ENCODE peak calls at places on chromosomes 16 and 17, in four cellular contexts. One of them, this sample, is unnamed. For H3K4me1, the result is how much of the 10 kb centered on the place peaks cover.

GRCh38 chr17:80777274-80777673 is 214.4 kb upstream of the CHMP6 start:
- DNase-seq in DND-41: no peak
- DNase-seq in psoas muscle: no peak
- DNase-seq in SK-N-SH: no peak
- DNase-seq in this sample: no peak

GRCh38 chr17:10336393-10336792 is 36.4 kb downstream of the MYH13 start:
- DNase-seq in DND-41: no peak
- DNase-seq in psoas muscle: no peak
- DNase-seq in SK-N-SH: no peak
- DNase-seq in this sample: no peak

GRCh38 chr17:17568772-17569195 is 22.7 kb downstream of the PEMT start:
- DNase-seq in DND-41: peak
- DNase-seq in psoas muscle: peak
- DNase-seq in SK-N-SH: peak
- DNase-seq in this sample: peak

GRCh38 chr16:85924675-85925074 is 25.7 kb downstream of the IRF8 start:
- DNase-seq in DND-41: no peak
- DNase-seq in psoas muscle: no peak
- DNase-seq in SK-N-SH: no peak
- DNase-seq in this sample: no peak

GRCh38 chr16:62022688-62023087 is 13.6 kb downstream of the CDH8 start:
- DNase-seq in DND-41: no peak
- DNase-seq in psoas muscle: no peak
- DNase-seq in SK-N-SH: no peak
- DNase-seq in this sample: no peak

GRCh38 chr16:100989-101388 is 23.0 kb downstream of the MPG start:
- DNase-seq in DND-41: no peak
- DNase-seq in psoas muscle: no peak
- DNase-seq in SK-N-SH: no peak
- DNase-seq in this sample: no peak

GRCh38 chr16:11669380-11670146 is 1.3 kb downstream of the SNN start:
- DNase-seq in DND-41: no peak
- DNase-seq in psoas muscle: peak
- DNase-seq in SK-N-SH: no peak
- DNase-seq in this sample: no peak

GRCh38 chr17:73521376-73521775 is 122.9 kb downstream of the SDK2 start:
- DNase-seq in DND-41: no peak
- DNase-seq in psoas muscle: no peak
- DNase-seq in SK-N-SH: no peak
- DNase-seq in this sample: no peak

GRCh38 chr16:82776466-82777146 is 149.8 kb downstream of the CDH13 start:
- DNase-seq in DND-41: no peak
- DNase-seq in psoas muscle: no peak
- DNase-seq in SK-N-SH: no peak
- DNase-seq in this sample: no peak

GRCh38 chr17:80791758-80792284 is 199.8 kb upstream of the CHMP6 start:
- DNase-seq in DND-41: peak
- DNase-seq in psoas muscle: peak
- DNase-seq in SK-N-SH: no peak
- DNase-seq in this sample: peak

GRCh38 chr17:81273698-81274470 is 21.2 kb downstream of the SLC38A10 start:
- DNase-seq in DND-41: no peak
- DNase-seq in psoas muscle: no peak
- DNase-seq in SK-N-SH: no peak
- DNase-seq in this sample: no peak

GRCh38 chr17:32156656-32157055 is 14.4 kb downstream of the RHOT1 start:
- DNase-seq in DND-41: no peak
- DNase-seq in psoas muscle: no peak
- DNase-seq in SK-N-SH: no peak
- DNase-seq in this sample: no peak

GRCh38 chr16:27475561-27475960 is 73.6 kb downstream of the IL21R start:
- DNase-seq in DND-41: no peak
- DNase-seq in psoas muscle: no peak
- DNase-seq in SK-N-SH: no peak
- DNase-seq in this sample: no peak

GRCh38 chr16:2710711-2711231 is 9.3 kb downstream of the PRSS27 start:
- DNase-seq in DND-41: no peak
- DNase-seq in psoas muscle: no peak
- DNase-seq in SK-N-SH: no peak
- DNase-seq in this sample: no peak

GRCh38 chr16:59339871-59340270 is 605.8 kb upstream of the GOT2 start:
- DNase-seq in DND-41: no peak
- DNase-seq in psoas muscle: no peak
- DNase-seq in SK-N-SH: no peak
- DNase-seq in this sample: no peak

GRCh38 chr16:54210437-54211081 is 76.0 kb downstream of the IRX3 start:
- DNase-seq in DND-41: no peak
- DNase-seq in psoas muscle: no peak
- DNase-seq in SK-N-SH: peak
- DNase-seq in this sample: no peak

GRCh38 chr17:21318439-21318838 is 33.9 kb downstream of the MAP2K3 start:
- DNase-seq in DND-41: no peak
- DNase-seq in psoas muscle: peak
- DNase-seq in SK-N-SH: no peak
- DNase-seq in this sample: no peak

GRCh38 chr16:27994686-27995085 is 68.8 kb downstream of the GSG1L start:
- DNase-seq in DND-41: no peak
- DNase-seq in psoas muscle: no peak
- DNase-seq in SK-N-SH: no peak
- DNase-seq in this sample: no peak

GRCh38 chr17:12900474-12900873 is 111.2 kb downstream of the ARHGAP44 start:
- DNase-seq in DND-41: no peak
- DNase-seq in psoas muscle: no peak
- DNase-seq in SK-N-SH: no peak
- DNase-seq in this sample: no peak

GRCh38 chr17:12902046-12902445 is 112.7 kb downstream of the ARHGAP44 start:
- DNase-seq in DND-41: no peak
- DNase-seq in psoas muscle: no peak
- DNase-seq in SK-N-SH: no peak
- DNase-seq in this sample: no peak

GRCh38 chr17:12898110-12898509 is 108.8 kb downstream of the ARHGAP44 start:
- DNase-seq in DND-41: no peak
- DNase-seq in psoas muscle: no peak
- DNase-seq in SK-N-SH: no peak
- DNase-seq in this sample: no peak

GRCh38 chr17:12899604-12900003 is 110.3 kb downstream of the ARHGAP44 start:
- DNase-seq in DND-41: no peak
- DNase-seq in psoas muscle: no peak
- DNase-seq in SK-N-SH: no peak
- DNase-seq in this sample: no peak

GRCh38 chr17:12896386-12896785 is 107.1 kb downstream of the ARHGAP44 start:
- DNase-seq in DND-41: no peak
- DNase-seq in psoas muscle: no peak
- DNase-seq in SK-N-SH: no peak
- DNase-seq in this sample: no peak
- H3K27ac ChIP-seq in DND-41: no peak
- H3K27ac ChIP-seq in psoas muscle: no peak
- H3K27ac ChIP-seq in SK-N-SH: no peak
- H3K27ac ChIP-seq in this sample: no peak

DNA sequence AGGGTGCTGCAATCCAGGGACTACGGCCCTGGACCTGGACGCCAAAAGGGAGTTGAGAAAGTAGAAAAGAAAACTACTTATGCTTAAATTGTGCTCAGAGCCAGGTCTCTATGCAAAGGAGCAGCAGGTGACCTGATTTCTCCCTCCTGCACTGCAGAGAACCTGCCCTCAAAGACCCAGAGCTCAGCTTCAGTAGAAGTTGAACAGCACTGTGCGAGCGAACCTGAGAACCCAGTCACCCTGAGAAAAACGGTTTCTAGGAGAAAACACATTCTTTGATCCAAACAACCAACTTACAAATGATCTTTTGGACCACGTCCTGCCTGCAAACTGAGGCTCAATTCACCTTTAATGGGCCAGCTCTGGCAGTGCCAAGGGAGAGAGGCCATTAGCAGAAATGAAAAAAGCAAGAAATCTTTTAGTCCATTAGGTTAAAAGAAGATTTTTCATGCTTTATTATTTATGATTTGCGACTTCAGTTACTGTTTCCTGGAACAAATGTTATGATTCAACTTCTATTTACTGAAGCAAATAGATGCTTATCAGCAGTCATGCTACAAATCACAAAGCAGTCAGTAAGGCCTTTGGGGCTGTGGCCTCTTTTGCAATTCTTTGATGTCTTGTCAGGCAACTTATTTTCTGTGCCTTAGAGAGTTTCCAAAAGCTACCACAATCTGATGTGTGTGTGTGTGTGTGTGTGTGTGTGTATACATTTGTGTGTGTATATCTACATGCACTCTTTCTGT is 65.7 kb upstream of the LRRC37A3 start:
- DNase-seq in DND-41: peak
- DNase-seq in psoas muscle: no peak
- DNase-seq in SK-N-SH: no peak
- DNase-seq in this sample: no peak
- H3K4me1 ChIP-seq in DND-41: under half
- H3K4me1 ChIP-seq in psoas muscle: under half
- H3K4me1 ChIP-seq in SK-N-SH: under half
- H3K4me1 ChIP-seq in this sample: under half

GRCh38 chr17:3693829-3694231 is 2.1 kb downstream of the P2RX5 start:
- DNase-seq in DND-41: no peak
- DNase-seq in psoas muscle: no peak
- DNase-seq in SK-N-SH: no peak
- DNase-seq in this sample: no peak
- H3K4me3 ChIP-seq in DND-41: no peak
- H3K4me3 ChIP-seq in psoas muscle: no peak
- H3K4me3 ChIP-seq in SK-N-SH: no peak
- H3K4me3 ChIP-seq in this sample: no peak

DNA sequence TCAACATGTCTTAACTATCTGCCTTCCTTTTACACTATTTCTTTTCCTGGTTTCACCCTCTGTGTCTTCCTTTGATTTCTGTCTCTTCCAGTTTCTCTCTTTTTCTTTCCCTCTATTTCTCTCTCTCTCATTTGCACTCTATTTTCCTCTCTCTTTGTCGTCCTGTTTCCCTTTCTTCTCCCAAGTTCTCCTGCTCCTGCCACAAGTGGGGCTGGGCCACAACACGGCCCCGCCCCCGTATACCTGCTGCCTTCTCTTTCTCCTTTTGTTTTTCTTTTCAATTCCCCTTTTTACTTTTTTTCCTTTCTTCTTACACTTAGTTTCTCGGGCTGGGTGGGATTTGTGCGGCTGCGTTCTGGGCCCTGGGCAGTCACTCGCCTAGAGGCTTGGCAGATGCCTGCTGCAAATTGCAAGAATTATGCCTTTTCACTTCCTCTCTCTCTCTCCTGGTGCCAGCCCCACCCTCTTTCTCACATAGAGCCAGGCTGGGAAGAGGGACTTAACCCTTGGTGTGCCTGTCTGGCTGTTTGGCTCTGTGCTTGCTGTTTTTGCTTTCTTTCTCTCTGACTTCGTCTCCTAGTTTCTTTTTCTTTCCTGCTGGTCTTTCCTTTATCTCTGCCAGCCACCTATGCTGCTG is 2139.4 kb downstream of the TP53TG3F start:
- DNase-seq in DND-41: peak
- DNase-seq in psoas muscle: no peak
- DNase-seq in SK-N-SH: no peak
- DNase-seq in this sample: peak
- H3K27ac ChIP-seq in DND-41: peak
- H3K27ac ChIP-seq in psoas muscle: no peak
- H3K27ac ChIP-seq in SK-N-SH: no peak
- H3K27ac ChIP-seq in this sample: no peak

DNA sequence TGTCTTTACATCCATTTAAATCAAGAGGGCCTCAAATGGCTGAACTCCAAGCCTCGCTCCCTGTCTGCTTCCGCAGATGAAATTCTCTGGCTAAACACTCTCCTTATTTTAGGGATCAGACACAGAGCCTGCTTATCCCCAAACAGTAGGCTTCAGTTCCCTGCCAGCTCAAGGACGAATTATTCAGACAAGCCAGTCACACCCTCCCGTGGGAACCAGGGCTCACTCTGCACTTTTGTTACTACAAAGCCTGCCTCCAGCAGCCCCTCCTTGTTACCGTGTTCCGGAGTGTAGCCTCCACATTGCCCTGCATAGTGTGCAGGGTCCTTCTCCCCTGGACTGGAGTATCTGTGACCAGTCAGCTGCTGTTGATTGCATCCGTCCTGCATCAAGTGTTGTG is 46.6 kb upstream of the LCMT1 start:
- DNase-seq in DND-41: no peak
- DNase-seq in psoas muscle: no peak
- DNase-seq in SK-N-SH: no peak
- DNase-seq in this sample: no peak
- H3K4me1 ChIP-seq in DND-41: under half
- H3K4me1 ChIP-seq in psoas muscle: under half
- H3K4me1 ChIP-seq in SK-N-SH: under half
- H3K4me1 ChIP-seq in this sample: under half

GRCh38 chr17:28334176-28334575 is 1.1 kb downstream of the IFT20 start:
- DNase-seq in DND-41: no peak
- DNase-seq in psoas muscle: no peak
- DNase-seq in SK-N-SH: no peak
- DNase-seq in this sample: no peak
- H3K4me3 ChIP-seq in DND-41: peak
- H3K4me3 ChIP-seq in psoas muscle: peak
- H3K4me3 ChIP-seq in SK-N-SH: peak
- H3K4me3 ChIP-seq in this sample: no peak

GRCh38 chr16:16100631-16101030 is 122.7 kb downstream of the ABCC6 start:
- DNase-seq in DND-41: no peak
- DNase-seq in psoas muscle: no peak
- DNase-seq in SK-N-SH: no peak
- DNase-seq in this sample: no peak
- H3K27ac ChIP-seq in DND-41: no peak
- H3K27ac ChIP-seq in psoas muscle: no peak
- H3K27ac ChIP-seq in SK-N-SH: no peak
- H3K27ac ChIP-seq in this sample: no peak

GRCh38 chr17:49502258-49502657 is 7.2 kb downstream of the NGFR start:
- DNase-seq in DND-41: no peak
- DNase-seq in psoas muscle: no peak
- DNase-seq in SK-N-SH: no peak
- DNase-seq in this sample: no peak

GRCh38 chr17:49506282-49506681 is 11.2 kb downstream of the NGFR start:
- DNase-seq in DND-41: no peak
- DNase-seq in psoas muscle: no peak
- DNase-seq in SK-N-SH: no peak
- DNase-seq in this sample: no peak

GRCh38 chr17:49501496-49501895 is 6.4 kb downstream of the NGFR start:
- DNase-seq in DND-41: no peak
- DNase-seq in psoas muscle: no peak
- DNase-seq in SK-N-SH: no peak
- DNase-seq in this sample: no peak

GRCh38 chr17:49505854-49506253 is 10.8 kb downstream of the NGFR start:
- DNase-seq in DND-41: no peak
- DNase-seq in psoas muscle: no peak
- DNase-seq in SK-N-SH: no peak
- DNase-seq in this sample: no peak

GRCh38 chr17:49504369-49504768 is 9.3 kb downstream of the NGFR start:
- DNase-seq in DND-41: no peak
- DNase-seq in psoas muscle: no peak
- DNase-seq in SK-N-SH: no peak
- DNase-seq in this sample: no peak
- H3K4me1 ChIP-seq in DND-41: under half
- H3K4me1 ChIP-seq in psoas muscle: under half
- H3K4me1 ChIP-seq in SK-N-SH: under half
- H3K4me1 ChIP-seq in this sample: under half

This sample was measured in small intestine.